ENCODE peak calls at places on chromosomes 3 and 15, in ten cellular contexts. G, C, H, U, Q, Y, F, P, J and B are unnamed samples. For H3K27me3, the result is how much of the 10 kb centered on the place peaks cover.

GRCh38 chr3:136728918-136729317 is 23.3 kb downstream of the STAG1 start:
- DNase-seq in P (no peak), F (no peak), Y (no peak), U (no peak), G (no peak), C (no peak), Q (peak), H (no peak), J (peak), B (peak)

GRCh38 chr3:184352149-184352785 is 9.1 kb downstream of the CLCN2 start:
- DNase-seq in Y (peak), G (no peak), Q (no peak), P (no peak), H (no peak), F (no peak), U (no peak), C (no peak), J (no peak), B (no peak)

GRCh38 chr3:184003187-184003967 is 14.3 kb downstream of the ABCC5 start:
- DNase-seq in C (no peak), U (no peak), H (no peak), P (no peak), G (no peak), Y (no peak), F (no peak), J (no peak), Q (no peak), B (no peak)

GRCh38 chr3:177860236-177860635 is 663.0 kb upstream of the TBL1XR1 start:
- DNase-seq in G (no peak), U (no peak), C (no peak), F (no peak), H (no peak), P (no peak), J (no peak), Q (peak), Y (no peak), B (no peak)

GRCh38 chr3:193816656-193817311 is 223.8 kb downstream of the OPA1 start:
- DNase-seq in G (peak), U (no peak), C (no peak), F (no peak), J (peak), Q (peak), Y (peak), H (no peak), P (no peak), B (peak)

GRCh38 chr3:100260081-100260684 is 609 bp upstream of the TBC1D23 start:
- DNase-seq in U (peak), G (peak), J (peak), Q (peak), H (no peak), C (no peak), Y (peak), F (peak), P (no peak), B (peak)

GRCh38 chr3:67245545-67245944 is 247.4 kb downstream of the KBTBD8 start:
- DNase-seq in P (no peak), H (no peak), Q (no peak), J (no peak), C (no peak), F (no peak), G (no peak), Y (no peak), U (no peak), B (no peak)

GRCh38 chr3:160686955-160687535 is 10.1 kb downstream of the ARL14 start:
- DNase-seq in H (no peak), Q (no peak), C (no peak), P (no peak), Y (no peak), U (no peak), J (no peak), F (no peak), G (no peak), B (peak)

GRCh38 chr15:83510001-83510400 is 62.9 kb downstream of the SH3GL3 start:
- DNase-seq in F (no peak), Y (no peak), J (no peak), C (no peak), P (no peak), H (no peak), G (no peak), Q (no peak), U (no peak), B (no peak)

GRCh38 chr15:71934446-71934845 is 124.1 kb downstream of the NR2E3 start:
- DNase-seq in Y (no peak), F (no peak), U (no peak), C (no peak), Q (no peak), P (no peak), J (no peak), G (no peak), H (no peak), B (no peak)

DNA sequence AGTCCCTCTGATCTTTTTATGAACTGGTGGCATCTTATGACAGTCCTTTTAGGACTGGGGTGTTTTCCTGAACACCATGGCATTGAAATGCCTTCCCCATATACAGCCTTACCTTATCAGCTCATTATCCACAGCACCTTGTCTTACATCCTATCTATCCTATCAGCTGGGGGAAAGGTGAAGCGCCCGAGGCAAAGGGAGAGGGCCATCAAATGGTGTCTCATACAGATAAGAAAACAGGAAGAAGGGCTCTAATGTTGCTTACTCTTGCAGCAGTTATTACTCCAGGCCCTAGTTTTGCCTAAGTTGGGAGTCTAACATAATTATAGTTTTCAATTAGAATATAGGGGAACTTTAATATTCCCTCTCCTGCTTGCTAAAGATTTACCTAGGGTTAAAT is 61.6 kb upstream of the GOLIM4 start:
- DNase-seq in J (no peak), Q (no peak), P (no peak), Y (no peak), U (no peak), F (no peak), G (no peak), C (no peak), H (no peak), B (no peak)
- H3K4me3 ChIP-seq in J (no peak), Q (no peak), P (no peak), Y (no peak), U (no peak), F (no peak), G (no peak), C (no peak), H (no peak), B (no peak)

GRCh38 chr3:143433787-143434378 is 314.3 kb downstream of the CHST2 start:
- DNase-seq in H (no peak), U (no peak), G (no peak), J (no peak), P (peak), F (no peak), C (no peak), Y (no peak), Q (peak), B (no peak)
- TF ChIP-seq CTCF in H (no peak), U (no peak), G (peak), J (no peak), P (peak), F (no peak), C (no peak), Y (peak), Q (peak), B (peak)

DNA sequence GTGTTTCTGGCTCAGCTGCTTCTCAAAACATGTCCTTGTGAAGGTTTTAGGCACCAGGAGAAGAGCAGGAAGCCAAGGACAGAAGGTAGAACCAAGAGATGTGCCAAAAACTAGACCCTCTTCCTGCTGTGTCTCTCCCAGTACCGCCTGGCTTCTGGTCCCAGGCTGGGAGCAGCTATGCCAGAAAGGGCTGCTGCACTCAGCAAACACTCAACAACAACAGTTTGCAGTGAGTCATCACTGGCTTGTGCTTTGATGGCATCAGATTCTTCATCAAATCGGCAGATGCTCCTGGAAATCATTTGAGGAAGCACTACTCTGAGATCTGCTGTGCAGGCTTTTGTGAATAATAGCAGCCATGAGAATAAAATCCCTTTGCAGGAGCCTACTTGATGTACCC is 63.2 kb downstream of the DGKG start:
- DNase-seq in Q (no peak), H (no peak), Y (no peak), G (peak), U (no peak), P (no peak), F (peak), J (no peak), C (no peak), B (no peak)
- H3K27me3 ChIP-seq in Q (under half), H (under half), Y (under half), G (under half), U (under half), P (under half), F (under half), J (under half), C (under half), B (under half)

DNA sequence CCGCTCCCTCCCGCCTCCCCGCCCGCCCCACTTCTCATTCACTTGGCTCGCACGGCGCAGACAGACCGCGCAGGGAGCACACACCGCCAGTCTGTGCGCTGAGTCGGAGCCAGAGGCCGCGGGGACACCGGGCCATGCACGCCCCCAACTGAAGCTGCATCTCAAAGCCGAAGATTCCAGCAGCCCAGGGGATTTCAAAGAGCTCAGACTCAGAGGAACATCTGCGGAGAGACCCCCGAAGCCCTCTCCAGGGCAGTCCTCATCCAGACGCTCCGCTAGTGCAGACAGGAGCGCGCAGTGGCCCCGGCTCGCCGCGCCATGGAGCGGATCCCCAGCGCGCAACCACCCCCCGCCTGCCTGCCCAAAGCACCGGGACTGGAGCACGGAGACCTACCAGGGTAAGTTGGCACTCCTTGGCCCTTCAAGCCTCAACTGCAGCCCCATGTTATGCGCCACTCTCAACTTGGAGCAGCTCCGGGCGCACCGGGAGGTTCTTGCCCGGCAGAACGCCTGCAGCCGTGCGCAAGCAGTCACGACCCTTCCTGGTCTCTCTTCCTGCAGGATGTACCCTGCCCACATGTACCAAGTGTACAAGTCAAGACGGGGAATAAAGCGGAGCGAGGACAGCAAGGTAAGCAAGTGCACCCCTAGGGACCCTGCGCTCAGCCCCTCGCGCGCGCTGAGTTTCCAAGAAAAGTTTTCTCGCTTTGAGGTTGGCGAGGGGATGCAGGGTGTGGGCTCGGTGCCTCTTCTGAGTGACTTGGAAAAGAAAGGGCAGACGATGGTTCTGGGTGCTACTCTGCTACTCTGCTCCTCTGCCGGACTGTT is at the start of gene BHLHE40:
- DNase-seq in J (no peak), C (no peak), H (no peak), U (no peak), Q (peak), G (no peak), F (no peak), P (no peak), Y (no peak), B (no peak)
- H3K4me3 ChIP-seq in J (peak), C (peak), H (peak), U (peak), Q (peak), G (peak), F (peak), P (peak), Y (peak), B (peak)

GRCh38 chr15:59232476-59232875 is 25.8 kb downstream of the LDHAL6B start:
- DNase-seq in Q (no peak), C (no peak), P (no peak), J (no peak), U (no peak), Y (no peak), G (no peak), H (no peak), F (no peak), B (peak)
- TF ChIP-seq CTCF in Q (no peak), C (no peak), P (no peak), J (no peak), U (no peak), Y (no peak), G (no peak), H (no peak), F (no peak), B (no peak)

DNA sequence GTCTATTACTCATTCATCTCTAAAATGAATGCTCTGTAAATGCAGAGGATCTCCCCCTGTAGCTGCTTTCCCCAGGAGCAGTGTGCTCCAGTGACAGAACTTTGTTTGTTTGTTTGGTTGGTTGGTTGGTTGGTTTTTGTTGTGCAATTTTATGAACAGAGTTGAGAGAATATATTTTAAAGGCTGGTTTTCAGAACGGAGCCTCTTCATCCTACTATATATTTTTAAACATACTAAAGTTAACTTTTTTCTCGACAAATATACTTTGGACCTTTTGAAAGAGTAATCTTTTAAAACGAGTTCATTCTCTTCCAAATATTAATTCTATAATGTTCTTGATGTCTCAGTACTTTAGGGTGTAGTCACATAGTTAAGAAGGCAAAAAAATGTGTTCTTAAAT is 20.2 kb downstream of the RYR3 start:
- DNase-seq in F (no peak), H (no peak), Q (no peak), J (no peak), Y (no peak), G (no peak), P (no peak), U (no peak), C (no peak), B (no peak)
- H3K27me3 ChIP-seq in F (under half), H (under half), Q (under half), J (under half), Y (under half), G (under half), P (half or more), U (under half), C (under half), B (half or more)

DNA sequence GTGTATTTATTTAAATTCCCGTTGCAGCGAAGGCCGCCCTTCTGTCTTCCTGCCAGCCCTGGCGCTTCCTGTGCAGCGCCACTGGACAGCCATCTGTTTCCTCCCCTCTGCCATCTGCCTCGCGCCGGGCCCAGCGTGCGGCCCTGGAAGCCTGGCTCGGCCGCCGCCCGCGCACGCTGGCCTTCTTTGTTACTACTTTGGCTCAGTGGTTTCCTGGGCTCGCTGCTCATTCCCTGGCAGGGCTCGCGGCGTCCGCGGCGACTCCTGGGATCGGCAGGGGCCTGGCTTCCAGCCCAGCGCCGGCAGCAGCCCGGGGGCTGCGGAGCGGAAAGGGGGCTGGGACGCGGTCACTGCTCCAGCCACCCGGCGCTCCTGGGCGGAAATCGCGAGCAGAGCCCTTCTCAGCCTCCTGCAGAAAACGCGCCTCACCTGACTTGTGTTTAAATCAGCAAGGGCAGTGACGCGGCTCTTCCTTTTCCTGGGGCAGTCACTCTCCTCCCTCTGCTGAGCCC is 9.9 kb downstream of the CMTM7 start:
- DNase-seq in F (peak), U (peak), J (peak), G (peak), C (no peak), H (no peak), Q (peak), P (no peak), Y (peak), B (peak)
- H3K4me3 ChIP-seq in F (peak), U (peak), J (peak), G (peak), C (peak), H (peak), Q (peak), P (no peak), Y (peak), B (peak)

GRCh38 chr15:38873151-38873550 is 308.5 kb upstream of the RASGRP1 start:
- DNase-seq in J (no peak), C (no peak), G (no peak), Q (no peak), U (no peak), F (no peak), Y (no peak), H (no peak), P (no peak), B (no peak)
- TF ChIP-seq CTCF in J (no peak), C (no peak), G (peak), Q (no peak), U (no peak), F (no peak), Y (no peak), H (no peak), P (no peak), B (peak)

GRCh38 chr3:28922376-28922775 is 358.5 kb upstream of the RBMS3 start:
- DNase-seq in H (no peak), C (no peak), Y (no peak), Q (no peak), G (no peak), J (no peak), P (no peak), F (no peak), U (no peak), B (no peak)

GRCh38 chr3:28924744-28925360 is 356.0 kb upstream of the RBMS3 start:
- DNase-seq in Q (no peak), Y (no peak), F (no peak), C (no peak), U (no peak), H (no peak), G (no peak), J (no peak), P (no peak), B (no peak)

DNA sequence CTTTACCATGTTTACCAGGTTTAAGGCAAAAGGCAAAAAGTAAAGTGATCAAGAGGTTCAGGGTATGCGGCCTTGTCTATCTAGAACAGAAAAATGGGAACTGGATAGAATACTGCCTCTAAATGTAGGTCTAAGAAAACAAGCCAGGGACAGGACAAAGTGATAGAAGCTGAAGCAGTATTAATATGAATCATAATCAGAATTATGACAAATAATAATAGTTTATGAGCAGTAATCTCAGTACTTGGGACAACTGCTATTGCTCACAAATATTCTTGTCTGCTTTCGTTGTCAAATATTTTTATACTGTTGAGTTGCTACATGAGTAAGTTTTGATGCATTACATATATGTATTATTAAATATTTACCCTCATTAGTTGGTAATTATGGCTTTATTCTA is 356.9 kb upstream of the RBMS3 start:
- DNase-seq in H (no peak), G (no peak), U (no peak), Y (no peak), Q (no peak), J (no peak), C (no peak), F (no peak), P (no peak), B (no peak)
- H3K27me3 ChIP-seq in H (under half), G (under half), U (under half), Y (under half), Q (under half), J (under half), C (under half), F (under half), P (under half), B (under half)